ENCODE peak calls at places on chromosomes 13 and 19, in nine cellular contexts. W, L, N, U, X, K, D, B and Z are unnamed samples.

GRCh38 chr13:110301606-110302131 is 5.3 kb downstream of the COL4A1 start:
- DNase-seq in D (no peak), X (peak; percentile 58), L (no peak), W (no peak), N (no peak), B (no peak), K (peak; percentile 89), U (no peak), Z (no peak)

GRCh38 chr13:48775285-48775684 is 121.6 kb downstream of the CYSLTR2 start:
- DNase-seq in B (no peak), N (no peak), W (no peak), L (no peak), K (peak; percentile 44), X (no peak), D (peak; percentile 41), U (no peak), Z (no peak)

GRCh38 chr13:51924756-51925544 is 63.2 kb downstream of the CCDC70 start:
- DNase-seq in L (no peak), W (no peak), X (no peak), D (no peak), U (no peak), K (no peak), B (no peak), N (no peak), Z (no peak)

GRCh38 chr19:10915511-10916091 is 12.8 kb downstream of the YIPF2 start:
- DNase-seq in L (no peak), D (peak; percentile 75), B (peak; percentile 85), X (peak; percentile 63), W (no peak), K (peak; percentile 71), U (peak; percentile 88), N (peak; percentile 68), Z (no peak)

GRCh38 chr19:12545267-12545666 is 6.0 kb downstream of the ZNF564 start:
- DNase-seq in B (no peak), D (no peak), X (no peak), L (no peak), U (no peak), K (no peak), N (no peak), W (no peak), Z (no peak)

GRCh38 chr19:55088543-55089265 is 13.0 kb downstream of the EPS8L1 start:
- DNase-seq in W (peak; percentile 84), U (peak; percentile 92), D (peak; percentile 28), L (peak; percentile 89), N (peak; percentile 62), B (no peak), K (peak; percentile 70), X (peak; percentile 85), Z (peak; percentile 72)

GRCh38 chr19:38362076-38362945 is 12.1 kb upstream of the PSMD8 start:
- DNase-seq in W (peak; percentile 75), B (no peak), K (peak; percentile 57), X (peak; percentile 84), L (peak; percentile 94), U (peak; percentile 73), N (peak; percentile 36), D (peak; percentile 81), Z (peak; percentile 58)

GRCh38 chr19:50003810-50004419 is 21.3 kb downstream of the VRK3 start:
- DNase-seq in U (peak; percentile 98), N (peak; percentile 98), B (peak; percentile 86), W (no peak), D (peak; percentile 92), L (no peak), X (peak; percentile 40), K (peak; percentile 96), Z (no peak)

GRCh38 chr13:43963726-43964125 is 84.0 kb downstream of the LACC1 start:
- DNase-seq in W (no peak), D (no peak), B (no peak), N (no peak), K (peak; percentile 15), U (peak; percentile 14), L (no peak), X (no peak), Z (no peak)

GRCh38 chr13:45162194-45162593 is 38.7 kb downstream of the KCTD4 start:
- DNase-seq in N (peak; percentile 10), L (no peak), W (no peak), X (peak; percentile 13), B (no peak), K (peak; percentile 43), U (peak; percentile 38), D (no peak), Z (no peak)

GRCh38 chr13:41458939-41459753 is 1.8 kb downstream of the RGCC start:
- DNase-seq in W (no peak), X (peak; percentile 37), L (no peak), K (peak; percentile 82), D (peak; percentile 53), N (peak; percentile 55), B (peak; percentile 20), U (peak; percentile 59), Z (no peak)

GRCh38 chr19:413756-414420 is 4.9 kb upstream of the C2CD4C start:
- DNase-seq in U (no peak), N (no peak), D (no peak), L (no peak), X (no peak), W (no peak), B (no peak), K (no peak), Z (no peak)

DNA sequence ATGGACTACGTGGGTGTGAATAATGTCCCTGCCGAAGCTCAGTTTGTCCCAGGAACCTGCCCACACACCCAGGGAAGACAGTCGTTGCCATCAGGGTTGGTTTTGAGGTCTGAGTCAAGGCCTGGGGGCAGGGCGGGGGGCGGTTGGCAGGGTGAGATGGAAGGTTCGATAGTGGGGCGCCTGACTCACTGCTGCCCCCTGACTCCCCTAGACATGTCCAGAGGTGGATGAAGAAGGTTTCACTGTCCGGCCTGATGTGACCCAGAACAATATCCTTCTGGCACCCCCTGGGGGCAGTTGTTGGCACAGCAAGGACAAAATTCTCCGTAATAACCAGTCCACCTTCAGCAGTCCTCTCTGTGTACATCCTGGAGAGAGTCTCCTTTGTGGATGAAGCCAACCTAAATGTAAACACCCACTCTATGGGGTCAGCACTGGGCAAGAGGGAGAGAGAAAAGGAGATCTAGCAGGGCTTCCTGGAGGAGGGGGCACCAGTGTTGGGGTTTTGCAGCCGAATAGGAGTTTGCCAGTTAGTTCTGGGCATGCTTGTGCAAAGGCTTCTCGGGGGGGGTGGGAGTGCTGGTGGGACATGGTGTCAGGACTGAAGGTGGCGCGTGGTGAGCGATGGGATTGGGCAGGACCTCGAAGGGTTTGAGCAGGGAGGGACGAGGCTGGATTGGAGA is 19.6 kb upstream of the B3GNT3 start:
- DNase-seq in B (no peak), D (no peak), X (peak; percentile 72), K (peak; percentile 52), N (peak; percentile 32), W (peak; percentile 57), U (peak; percentile 74), L (no peak), Z (no peak)
- TF ChIP-seq CTCF in B (peak; percentile 52), D (peak; percentile 68), X (peak; percentile 58), K (peak; percentile 79), N (peak; percentile 68), W (peak; percentile 65), U (peak; percentile 86), L (no peak), Z (no peak)

DNA sequence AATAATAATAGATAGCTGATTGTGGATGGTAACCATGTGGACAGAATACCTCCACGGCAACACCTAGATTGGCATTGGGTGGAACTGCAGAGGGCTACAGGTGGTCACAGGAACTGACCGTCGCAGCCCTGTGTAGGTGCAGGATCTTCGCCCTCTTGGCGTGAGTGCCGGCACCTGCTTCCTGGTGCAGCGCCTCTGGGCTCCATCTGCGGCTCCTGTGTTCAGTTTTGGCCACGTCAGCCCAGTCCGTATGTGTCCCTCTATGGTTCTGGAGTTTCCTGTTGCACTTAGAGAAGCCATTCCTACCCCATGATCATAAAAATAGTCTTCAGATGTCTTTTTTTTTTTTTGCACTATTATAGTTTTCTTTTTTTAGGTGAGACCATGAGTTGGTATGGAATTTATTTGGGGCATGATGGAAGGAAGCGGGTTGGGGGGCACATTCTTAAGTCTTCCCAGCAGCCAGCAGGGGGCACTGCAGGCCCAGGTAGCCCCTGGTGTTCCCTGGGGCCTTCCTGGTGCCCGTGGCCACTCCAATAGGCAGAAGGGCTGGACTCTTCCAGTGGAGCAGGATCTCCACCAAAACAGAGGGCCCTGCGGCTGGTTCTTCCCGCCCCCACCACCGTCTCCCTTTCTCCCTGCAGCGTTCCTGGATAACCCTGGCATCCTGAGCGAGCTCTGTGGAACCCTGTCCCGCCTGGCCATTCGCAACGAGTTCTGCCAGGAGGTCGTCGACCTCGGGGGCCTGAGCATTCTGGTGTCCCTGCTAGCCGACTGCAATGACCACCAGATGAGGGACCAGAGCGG is 10.1 kb upstream of the SLC25A42 start:
- DNase-seq in K (peak; percentile 70), X (peak; percentile 78), N (peak; percentile 61), W (peak; percentile 60), L (peak; percentile 81), U (peak; percentile 36), B (no peak), D (no peak), Z (peak; percentile 48)
- TF ChIP-seq CTCF in K (peak; percentile 78), X (peak; percentile 62), N (peak; percentile 66), W (peak; percentile 82), L (peak; percentile 59), U (peak; percentile 81), B (peak; percentile 62), D (peak; percentile 62), Z (no peak)

DNA sequence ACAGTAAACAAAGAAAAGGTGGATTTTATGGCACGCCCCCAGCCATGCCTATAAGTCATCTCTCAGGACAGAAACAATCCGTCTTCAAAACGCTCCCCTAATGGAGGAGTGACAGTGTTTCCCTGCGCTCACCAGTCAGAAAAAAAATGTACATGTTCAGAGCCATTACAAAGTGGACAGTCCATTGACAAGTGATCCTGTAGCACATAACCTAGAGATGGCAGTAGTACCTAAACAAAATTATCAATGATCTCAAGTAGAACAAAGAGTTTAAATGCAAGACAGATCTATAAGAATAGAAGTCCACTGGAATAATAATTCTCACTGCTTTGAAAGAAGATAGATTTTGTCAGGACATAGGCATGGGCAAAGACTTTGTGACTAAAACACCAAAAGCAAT is 891.6 kb upstream of the MIR17HG start:
- DNase-seq in K (peak; percentile 53), B (no peak), W (no peak), U (peak; percentile 25), L (no peak), X (no peak), D (no peak), N (no peak), Z (no peak)
- TF ChIP-seq CTCF in K (peak; percentile 28), B (no peak), W (no peak), U (peak; percentile 32), L (no peak), X (no peak), D (no peak), N (no peak), Z (no peak)

GRCh38 chr13:21677075-21677628 is 6.3 kb downstream of the FGF9 start:
- DNase-seq in D (no peak), K (no peak), L (no peak), N (no peak), B (no peak), W (no peak), X (no peak), U (no peak), Z (no peak)

GRCh38 chr13:21675095-21676007 is 4.5 kb downstream of the FGF9 start:
- DNase-seq in U (no peak), B (no peak), L (peak; percentile 82), W (peak; percentile 28), K (no peak), X (peak; percentile 61), D (no peak), N (no peak), Z (peak; percentile 23)

GRCh38 chr13:21674271-21675009 is 3.6 kb downstream of the FGF9 start:
- DNase-seq in L (peak; percentile 79), N (no peak), W (peak; percentile 27), X (peak; percentile 62), K (no peak), D (no peak), B (no peak), U (no peak), Z (peak; percentile 20)

GRCh38 chr13:21673592-21674270 is 2.9 kb downstream of the FGF9 start:
- DNase-seq in X (peak; percentile 76), N (peak; percentile 14), U (peak; percentile 42), L (peak; percentile 84), D (peak; percentile 47), B (no peak), W (peak; percentile 43), K (peak; percentile 41), Z (peak; percentile 58)

GRCh38 chr13:21676611-21677021 is 5.7 kb downstream of the FGF9 start:
- DNase-seq in X (peak; percentile 54), K (no peak), W (no peak), B (no peak), D (no peak), L (no peak), U (no peak), N (no peak), Z (no peak)
- TF ChIP-seq CTCF in X (peak; percentile 43), K (no peak), W (peak; percentile 31), B (no peak), D (peak; percentile 48), L (no peak), U (no peak), N (no peak), Z (no peak)